ENCODE peak calls at places on chromosomes 7 and 10, in five cellular contexts. D, N, G, U and A are unnamed samples.

GRCh38 chr7:11831727-11832495 is at the start of gene THSD7A:
- DNase-seq in D (no peak), N (peak), G (peak), U (peak), A (no peak)

GRCh38 chr7:155288055-155288454 is 9.6 kb upstream of the INSIG1 start:
- DNase-seq in D (no peak), N (no peak), G (no peak), U (no peak), A (no peak)

GRCh38 chr7:155456772-155457543 is 971 bp upstream of the EN2 start:
- DNase-seq in D (peak), N (peak), G (peak), U (no peak), A (no peak)

GRCh38 chr10:48454302-48455054 is 148.0 kb downstream of the MAPK8 start:
- DNase-seq in D (no peak), N (no peak), G (no peak), U (no peak), A (no peak)

GRCh38 chr7:151051108-151051507 is 2.8 kb downstream of the ASIC3 start:
- DNase-seq in D (peak), N (no peak), G (peak), U (peak), A (peak)

GRCh38 chr10:33883881-33884280 is 549.4 kb upstream of the NRP1 start:
- DNase-seq in D (no peak), N (no peak), G (no peak), U (no peak), A (no peak)

GRCh38 chr7:96598421-96598820 is 111.2 kb downstream of the SEM1 start:
- DNase-seq in D (no peak), N (no peak), G (no peak), U (no peak), A (no peak)

GRCh38 chr7:106313966-106314365 is 29.2 kb upstream of the NAMPT start:
- DNase-seq in D (no peak), N (no peak), G (no peak), U (no peak), A (no peak)

GRCh38 chr7:101804642-101805401 is 12.6 kb upstream of the CUX1 start:
- DNase-seq in D (no peak), N (peak), G (no peak), U (peak), A (peak)

GRCh38 chr7:84688671-84689070 is 494.1 kb upstream of the SEMA3A start:
- DNase-seq in D (no peak), N (no peak), G (no peak), U (no peak), A (no peak)

GRCh38 chr7:155511597-155511996 is 34.8 kb downstream of the CNPY1 start:
- DNase-seq in D (no peak), N (no peak), G (no peak), U (no peak), A (no peak)